ENCODE peak calls at places on chromosomes 1 and 21, in six cellular contexts. One of them, this sample, is unnamed.

GRCh38 chr1:88079036-88079435 is 605.0 kb upstream of the PKN2 start:
- DNase-seq in lung: no peak
- DNase-seq in tibial artery: no peak
- DNase-seq in K562: peak; percentile 8
- DNase-seq in adrenal gland: no peak
- DNase-seq in IMR-90: peak; percentile 13
- DNase-seq in this sample: no peak

GRCh38 chr21:41947596-41948403 is 6.0 kb downstream of the C2CD2 start:
- DNase-seq in lung: no peak
- DNase-seq in tibial artery: peak; percentile 90
- DNase-seq in K562: no peak
- DNase-seq in adrenal gland: peak; percentile 91
- DNase-seq in IMR-90: peak; percentile 43
- DNase-seq in this sample: no peak

GRCh38 chr1:209625205-209625549 is 27.0 kb downstream of the LAMB3 start:
- DNase-seq in lung: no peak
- DNase-seq in tibial artery: no peak
- DNase-seq in K562: no peak
- DNase-seq in adrenal gland: peak; percentile 64
- DNase-seq in IMR-90: no peak
- DNase-seq in this sample: peak; percentile 62

GRCh38 chr1:245537992-245538391 is 383.2 kb downstream of the KIF26B start:
- DNase-seq in lung: no peak
- DNase-seq in tibial artery: no peak
- DNase-seq in K562: no peak
- DNase-seq in adrenal gland: no peak
- DNase-seq in IMR-90: peak; percentile 55
- DNase-seq in this sample: no peak

GRCh38 chr1:202047977-202048376 is 37.6 kb downstream of the ELF3 start:
- DNase-seq in lung: no peak
- DNase-seq in tibial artery: no peak
- DNase-seq in K562: no peak
- DNase-seq in adrenal gland: no peak
- DNase-seq in IMR-90: no peak
- DNase-seq in this sample: no peak

GRCh38 chr1:94247146-94248094 is 10.0 kb upstream of the ARHGAP29 start:
- DNase-seq in lung: peak; percentile 80
- DNase-seq in tibial artery: peak; percentile 86
- DNase-seq in K562: peak; percentile 88
- DNase-seq in adrenal gland: peak; percentile 78
- DNase-seq in IMR-90: peak; percentile 36
- DNase-seq in this sample: peak; percentile 81

GRCh38 chr1:85585845-85586244 is 5.3 kb downstream of the CCN1 start:
- DNase-seq in lung: no peak
- DNase-seq in tibial artery: no peak
- DNase-seq in K562: no peak
- DNase-seq in adrenal gland: no peak
- DNase-seq in IMR-90: peak; percentile 86
- DNase-seq in this sample: no peak

GRCh38 chr1:97119775-97120174 is 398.2 kb downstream of the PTBP2 start:
- DNase-seq in lung: no peak
- DNase-seq in tibial artery: no peak
- DNase-seq in K562: no peak
- DNase-seq in adrenal gland: no peak
- DNase-seq in IMR-90: no peak
- DNase-seq in this sample: no peak

GRCh38 chr1:27606708-27607238 is 2.8 kb upstream of the AHDC1 start:
- DNase-seq in lung: no peak
- DNase-seq in tibial artery: no peak
- DNase-seq in K562: no peak
- DNase-seq in adrenal gland: no peak
- DNase-seq in IMR-90: peak; percentile 41
- DNase-seq in this sample: no peak

GRCh38 chr1:10727703-10728348 is 68.6 kb downstream of the CASZ1 start:
- DNase-seq in lung: no peak
- DNase-seq in tibial artery: no peak
- DNase-seq in K562: no peak
- DNase-seq in adrenal gland: peak; percentile 26
- DNase-seq in IMR-90: no peak
- DNase-seq in this sample: peak; percentile 60

GRCh38 chr1:192005976-192006375 is 152.3 kb upstream of the RGS18 start:
- DNase-seq in lung: no peak
- DNase-seq in tibial artery: no peak
- DNase-seq in K562: no peak
- DNase-seq in adrenal gland: no peak
- DNase-seq in IMR-90: no peak
- DNase-seq in this sample: no peak

GRCh38 chr1:1083181-1084027 is 9.3 kb upstream of the RNF223 start:
- DNase-seq in lung: no peak
- DNase-seq in tibial artery: peak; percentile 59
- DNase-seq in K562: no peak
- DNase-seq in adrenal gland: no peak
- DNase-seq in IMR-90: no peak
- DNase-seq in this sample: no peak

GRCh38 chr1:171983584-171983983 is 142.3 kb downstream of the DNM3 start:
- DNase-seq in lung: no peak
- DNase-seq in tibial artery: no peak
- DNase-seq in K562: no peak
- DNase-seq in adrenal gland: no peak
- DNase-seq in IMR-90: peak; percentile 32
- DNase-seq in this sample: no peak

GRCh38 chr21:42201615-42202161 is 17.3 kb upstream of the ABCG1 start:
- DNase-seq in lung: no peak
- DNase-seq in tibial artery: no peak
- DNase-seq in K562: no peak
- DNase-seq in adrenal gland: no peak
- DNase-seq in IMR-90: no peak
- DNase-seq in this sample: no peak

GRCh38 chr1:246155923-246156322 is 351.2 kb downstream of the SMYD3 start:
- DNase-seq in lung: no peak
- DNase-seq in tibial artery: no peak
- DNase-seq in K562: no peak
- DNase-seq in adrenal gland: no peak
- DNase-seq in IMR-90: peak; percentile 31
- DNase-seq in this sample: no peak

GRCh38 chr1:236670060-236670459 is 16.2 kb upstream of the ACTN2 start:
- DNase-seq in lung: peak; percentile 17
- DNase-seq in tibial artery: peak; percentile 70
- DNase-seq in K562: no peak
- DNase-seq in adrenal gland: no peak
- DNase-seq in IMR-90: no peak
- DNase-seq in this sample: no peak
- H3K27me3 ChIP-seq in lung: no peaks in the 10 kb centered on the region
- H3K27me3 ChIP-seq in tibial artery: no peaks in the 10 kb centered on the region
- H3K27me3 ChIP-seq in K562: peaks cover 7% of the 10 kb centered on the region
- H3K27me3 ChIP-seq in adrenal gland: no peaks in the 10 kb centered on the region
- H3K27me3 ChIP-seq in IMR-90: no peaks in the 10 kb centered on the region
- H3K27me3 ChIP-seq in this sample: no peaks in the 10 kb centered on the region

GRCh38 chr1:176694713-176695112 is 231.7 kb downstream of the PAPPA2 start:
- DNase-seq in lung: no peak
- DNase-seq in tibial artery: no peak
- DNase-seq in K562: no peak
- DNase-seq in adrenal gland: no peak
- DNase-seq in IMR-90: no peak
- DNase-seq in this sample: no peak

GRCh38 chr1:176691251-176692228 is 228.6 kb downstream of the PAPPA2 start:
- DNase-seq in lung: no peak
- DNase-seq in tibial artery: no peak
- DNase-seq in K562: peak; percentile 35
- DNase-seq in adrenal gland: peak; percentile 35
- DNase-seq in IMR-90: peak; percentile 43
- DNase-seq in this sample: no peak

GRCh38 chr1:176693697-176694329 is 230.8 kb downstream of the PAPPA2 start:
- DNase-seq in lung: no peak
- DNase-seq in tibial artery: no peak
- DNase-seq in K562: no peak
- DNase-seq in adrenal gland: no peak
- DNase-seq in IMR-90: peak; percentile 6
- DNase-seq in this sample: no peak

GRCh38 chr1:176692431-176692830 is 229.5 kb downstream of the PAPPA2 start:
- DNase-seq in lung: no peak
- DNase-seq in tibial artery: no peak
- DNase-seq in K562: no peak
- DNase-seq in adrenal gland: no peak
- DNase-seq in IMR-90: no peak
- DNase-seq in this sample: peak; percentile 77

GRCh38 chr1:176692988-176693696 is 230.2 kb downstream of the PAPPA2 start:
- DNase-seq in lung: no peak
- DNase-seq in tibial artery: no peak
- DNase-seq in K562: no peak
- DNase-seq in adrenal gland: no peak
- DNase-seq in IMR-90: no peak
- DNase-seq in this sample: no peak
- TF ChIP-seq CTCF in lung: no peak
- TF ChIP-seq CTCF in tibial artery: no peak
- TF ChIP-seq CTCF in K562: no peak
- TF ChIP-seq CTCF in adrenal gland: no peak
- TF ChIP-seq CTCF in IMR-90: no peak
- TF ChIP-seq CTCF in this sample: no peak

GRCh38 chr1:28897789-28898188 is 16.6 kb upstream of the EPB41 start:
- DNase-seq in lung: no peak
- DNase-seq in tibial artery: no peak
- DNase-seq in K562: no peak
- DNase-seq in adrenal gland: no peak
- DNase-seq in IMR-90: no peak
- DNase-seq in this sample: no peak

GRCh38 chr1:28896609-28896986 is 17.8 kb upstream of the EPB41 start:
- DNase-seq in lung: no peak
- DNase-seq in tibial artery: no peak
- DNase-seq in K562: no peak
- DNase-seq in adrenal gland: no peak
- DNase-seq in IMR-90: no peak
- DNase-seq in this sample: no peak

GRCh38 chr1:28893403-28894102 is 20.8 kb upstream of the EPB41 start:
- DNase-seq in lung: no peak
- DNase-seq in tibial artery: no peak
- DNase-seq in K562: peak; percentile 57
- DNase-seq in adrenal gland: peak; percentile 27
- DNase-seq in IMR-90: peak; percentile 12
- DNase-seq in this sample: no peak

GRCh38 chr1:28895896-28896608 is 18.3 kb upstream of the EPB41 start:
- DNase-seq in lung: no peak
- DNase-seq in tibial artery: no peak
- DNase-seq in K562: no peak
- DNase-seq in adrenal gland: peak; percentile 44
- DNase-seq in IMR-90: peak; percentile 36
- DNase-seq in this sample: no peak

GRCh38 chr1:28894785-28895184 is 19.6 kb upstream of the EPB41 start:
- DNase-seq in lung: no peak
- DNase-seq in tibial artery: no peak
- DNase-seq in K562: no peak
- DNase-seq in adrenal gland: no peak
- DNase-seq in IMR-90: no peak
- DNase-seq in this sample: no peak
- H3K4me1 ChIP-seq in lung: peaks cover 24% of the 10 kb centered on the region
- H3K4me1 ChIP-seq in tibial artery: peaks cover 19% of the 10 kb centered on the region
- H3K4me1 ChIP-seq in K562: peaks cover 41% of the 10 kb centered on the region
- H3K4me1 ChIP-seq in adrenal gland: peaks cover 15% of the 10 kb centered on the region
- H3K4me1 ChIP-seq in IMR-90: no peaks in the 10 kb centered on the region
- H3K4me1 ChIP-seq in this sample: peaks cover 17% of the 10 kb centered on the region

DNA sequence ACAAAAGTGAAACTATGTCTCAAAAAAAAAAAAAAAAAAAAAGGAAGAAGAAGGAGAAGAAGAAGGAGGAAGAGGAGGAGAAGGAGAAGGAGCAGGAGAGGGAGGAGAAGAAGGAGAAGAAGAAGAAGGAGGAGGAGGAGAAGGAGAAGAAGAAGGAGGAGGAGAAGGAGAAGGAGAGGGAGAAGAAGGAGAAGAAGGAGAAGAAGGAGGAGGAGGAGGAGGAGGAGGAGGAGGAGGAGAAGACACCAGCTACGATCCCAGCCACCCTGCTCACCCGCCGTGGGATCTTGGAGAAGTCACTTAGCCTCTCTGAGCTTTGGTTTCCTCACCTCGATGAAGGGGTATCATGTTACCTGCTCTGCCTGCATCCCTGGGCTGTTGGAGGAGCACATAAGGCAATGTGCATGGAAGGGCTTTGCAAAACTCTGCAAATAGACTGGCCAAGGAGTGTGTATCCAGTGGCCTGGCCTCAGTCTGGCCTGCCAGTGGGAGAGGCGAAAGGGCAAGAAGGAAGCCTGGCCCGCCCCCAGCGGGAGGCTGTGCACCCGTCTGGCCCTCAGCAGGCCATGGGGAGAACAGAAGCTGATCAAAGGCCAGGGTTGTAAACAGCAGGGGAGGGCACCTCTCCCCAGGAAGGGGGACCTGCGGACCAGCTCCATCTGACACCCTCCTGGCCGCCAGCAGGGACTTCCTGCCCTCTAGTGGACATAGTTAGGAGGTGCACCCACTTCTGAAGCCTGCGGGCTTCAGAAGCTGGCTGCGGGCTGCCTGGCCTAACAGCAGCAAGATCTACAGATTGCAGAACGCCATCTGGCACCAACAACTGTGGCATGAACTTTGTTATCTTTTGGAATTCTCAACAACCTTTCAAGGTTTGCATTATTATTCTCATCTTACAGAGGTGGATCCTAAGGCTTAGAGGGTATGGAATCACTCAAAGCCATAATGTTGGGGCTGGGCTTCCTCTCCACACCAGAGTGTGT is 19.2 kb upstream of the CDK18 start:
- DNase-seq in lung: peak; percentile 58
- DNase-seq in tibial artery: peak; percentile 70
- DNase-seq in K562: peak; percentile 97
- DNase-seq in adrenal gland: peak; percentile 69
- DNase-seq in IMR-90: peak; percentile 59
- DNase-seq in this sample: peak; percentile 46
- H3K27me3 ChIP-seq in lung: no peaks in the 10 kb centered on the region
- H3K27me3 ChIP-seq in tibial artery: peaks cover 48% of the 10 kb centered on the region
- H3K27me3 ChIP-seq in K562: peaks cover 61% of the 10 kb centered on the region
- H3K27me3 ChIP-seq in adrenal gland: no peaks in the 10 kb centered on the region
- H3K27me3 ChIP-seq in IMR-90: peaks cover 48% of the 10 kb centered on the region
- H3K27me3 ChIP-seq in this sample: peaks cover 31% of the 10 kb centered on the region

DNA sequence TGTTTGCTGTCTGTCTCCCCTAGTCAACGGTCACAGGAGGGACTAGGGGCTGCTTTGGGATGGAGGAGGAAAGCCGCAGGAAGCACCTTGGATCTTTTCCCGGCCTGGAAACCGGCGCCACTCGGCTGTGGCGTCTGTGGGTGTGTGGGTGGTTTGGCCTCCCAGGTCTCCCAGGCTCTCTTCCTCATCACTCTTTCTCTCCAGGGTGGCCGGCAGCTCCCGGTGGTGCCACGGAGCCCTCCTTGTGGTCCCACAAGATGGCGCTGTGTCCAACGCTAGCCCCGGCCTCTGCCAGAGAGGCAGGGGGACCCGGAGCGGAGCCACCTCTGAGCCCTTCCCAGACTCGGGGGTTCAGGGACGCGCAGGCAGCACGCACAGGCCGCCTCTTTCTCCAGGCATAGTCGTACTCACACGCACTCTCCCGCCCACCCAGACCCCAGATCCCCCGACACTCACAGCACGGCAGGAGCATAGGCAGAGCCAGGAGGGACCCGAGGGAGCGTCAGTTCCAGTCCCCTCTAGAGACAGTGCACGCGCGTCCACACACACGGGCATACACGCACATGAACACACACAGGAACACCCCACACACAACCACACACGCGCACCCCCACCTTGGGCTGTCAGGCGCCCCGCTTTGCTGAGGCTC is 31.2 kb downstream of the CDCP2 start:
- DNase-seq in lung: peak; percentile 73
- DNase-seq in tibial artery: peak; percentile 85
- DNase-seq in K562: peak; percentile 94
- DNase-seq in adrenal gland: peak; percentile 83
- DNase-seq in IMR-90: peak; percentile 82
- DNase-seq in this sample: peak; percentile 83
- TF ChIP-seq CTCF in lung: peak; percentile 51
- TF ChIP-seq CTCF in tibial artery: peak; percentile 76
- TF ChIP-seq CTCF in K562: peak; percentile 91
- TF ChIP-seq CTCF in adrenal gland: peak; percentile 79
- TF ChIP-seq CTCF in IMR-90: peak; percentile 90
- TF ChIP-seq CTCF in this sample: peak; percentile 83

This sample was measured in heart right ventricle.